ENCODE peak calls at places on chromosomes 6 and 20, in six cellular contexts. One of them, this sample, is unnamed.

GRCh38 chr6:43029120-43029519 is 7.7 kb downstream of the RRP36 start:
- DNase-seq in bronchial epithelial cell: no peak
- DNase-seq in activated CD8-positive, alpha-beta memory T cell treated with anti-CD3 and anti-CD28 coated beads for 48 hours: no peak
- DNase-seq in HFF-Myc: no peak
- DNase-seq in COR-L47: no peak
- DNase-seq in cardiac fibroblast: no peak
- DNase-seq in this sample: no peak

GRCh38 chr20:64062276-64062595 is 762 bp upstream of the TCEA2 start:
- DNase-seq in bronchial epithelial cell: no peak
- DNase-seq in activated CD8-positive, alpha-beta memory T cell treated with anti-CD3 and anti-CD28 coated beads for 48 hours: no peak
- DNase-seq in HFF-Myc: no peak
- DNase-seq in COR-L47: no peak
- DNase-seq in cardiac fibroblast: no peak
- DNase-seq in this sample: no peak

GRCh38 chr20:23152308-23152892 is 66.3 kb upstream of the CD93 start:
- DNase-seq in bronchial epithelial cell: no peak
- DNase-seq in activated CD8-positive, alpha-beta memory T cell treated with anti-CD3 and anti-CD28 coated beads for 48 hours: no peak
- DNase-seq in HFF-Myc: no peak
- DNase-seq in COR-L47: no peak
- DNase-seq in cardiac fibroblast: peak; percentile 86
- DNase-seq in this sample: no peak

GRCh38 chr6:56021943-56022342 is 146.6 kb upstream of the BMP5 start:
- DNase-seq in bronchial epithelial cell: no peak
- DNase-seq in activated CD8-positive, alpha-beta memory T cell treated with anti-CD3 and anti-CD28 coated beads for 48 hours: no peak
- DNase-seq in HFF-Myc: no peak
- DNase-seq in COR-L47: no peak
- DNase-seq in cardiac fibroblast: no peak
- DNase-seq in this sample: no peak

GRCh38 chr20:58709703-58710039 is 17.1 kb downstream of the NPEPL1 start:
- DNase-seq in bronchial epithelial cell: no peak
- DNase-seq in activated CD8-positive, alpha-beta memory T cell treated with anti-CD3 and anti-CD28 coated beads for 48 hours: no peak
- DNase-seq in HFF-Myc: no peak
- DNase-seq in COR-L47: no peak
- DNase-seq in cardiac fibroblast: no peak
- DNase-seq in this sample: no peak

GRCh38 chr6:104597541-104598050 is 262.1 kb downstream of the HACE1 start:
- DNase-seq in bronchial epithelial cell: no peak
- DNase-seq in activated CD8-positive, alpha-beta memory T cell treated with anti-CD3 and anti-CD28 coated beads for 48 hours: no peak
- DNase-seq in HFF-Myc: peak; percentile 70
- DNase-seq in COR-L47: no peak
- DNase-seq in cardiac fibroblast: peak; percentile 48
- DNase-seq in this sample: no peak

GRCh38 chr6:12602342-12602741 is 114.2 kb upstream of the PHACTR1 start:
- DNase-seq in bronchial epithelial cell: no peak
- DNase-seq in activated CD8-positive, alpha-beta memory T cell treated with anti-CD3 and anti-CD28 coated beads for 48 hours: no peak
- DNase-seq in HFF-Myc: no peak
- DNase-seq in COR-L47: no peak
- DNase-seq in cardiac fibroblast: peak; percentile 52
- DNase-seq in this sample: no peak

GRCh38 chr6:134379086-134379485 is 61.2 kb upstream of the SGK1 start:
- DNase-seq in bronchial epithelial cell: peak; percentile 96
- DNase-seq in activated CD8-positive, alpha-beta memory T cell treated with anti-CD3 and anti-CD28 coated beads for 48 hours: peak; percentile 10
- DNase-seq in HFF-Myc: no peak
- DNase-seq in COR-L47: no peak
- DNase-seq in cardiac fibroblast: no peak
- DNase-seq in this sample: peak; percentile 15

GRCh38 chr6:16333580-16333979 is 95.2 kb downstream of the GMPR start:
- DNase-seq in bronchial epithelial cell: peak; percentile 93
- DNase-seq in activated CD8-positive, alpha-beta memory T cell treated with anti-CD3 and anti-CD28 coated beads for 48 hours: no peak
- DNase-seq in HFF-Myc: no peak
- DNase-seq in COR-L47: no peak
- DNase-seq in cardiac fibroblast: peak; percentile 56
- DNase-seq in this sample: no peak

GRCh38 chr20:63345328-63346100 is 15.6 kb downstream of the CHRNA4 start:
- DNase-seq in bronchial epithelial cell: no peak
- DNase-seq in activated CD8-positive, alpha-beta memory T cell treated with anti-CD3 and anti-CD28 coated beads for 48 hours: no peak
- DNase-seq in HFF-Myc: no peak
- DNase-seq in COR-L47: peak; percentile 67
- DNase-seq in cardiac fibroblast: peak; percentile 31
- DNase-seq in this sample: no peak

GRCh38 chr20:54067606-54068174 is 2.7 kb downstream of the BCAS1 start:
- DNase-seq in bronchial epithelial cell: peak; percentile 97
- DNase-seq in activated CD8-positive, alpha-beta memory T cell treated with anti-CD3 and anti-CD28 coated beads for 48 hours: no peak
- DNase-seq in HFF-Myc: no peak
- DNase-seq in COR-L47: no peak
- DNase-seq in cardiac fibroblast: peak; percentile 29
- DNase-seq in this sample: no peak

GRCh38 chr6:148761532-148761951 is 14.7 kb downstream of the UST start:
- DNase-seq in bronchial epithelial cell: no peak
- DNase-seq in activated CD8-positive, alpha-beta memory T cell treated with anti-CD3 and anti-CD28 coated beads for 48 hours: peak; percentile 10
- DNase-seq in HFF-Myc: no peak
- DNase-seq in COR-L47: no peak
- DNase-seq in cardiac fibroblast: peak; percentile 30
- DNase-seq in this sample: no peak

GRCh38 chr20:58150772-58151171 is 77.7 kb downstream of the ANKRD60 start:
- DNase-seq in bronchial epithelial cell: no peak
- DNase-seq in activated CD8-positive, alpha-beta memory T cell treated with anti-CD3 and anti-CD28 coated beads for 48 hours: no peak
- DNase-seq in HFF-Myc: no peak
- DNase-seq in COR-L47: peak; percentile 77
- DNase-seq in cardiac fibroblast: no peak
- DNase-seq in this sample: no peak

GRCh38 chr6:169909113-169909512 is 157.7 kb downstream of the ERMARD start:
- DNase-seq in bronchial epithelial cell: no peak
- DNase-seq in activated CD8-positive, alpha-beta memory T cell treated with anti-CD3 and anti-CD28 coated beads for 48 hours: no peak
- DNase-seq in HFF-Myc: no peak
- DNase-seq in COR-L47: no peak
- DNase-seq in cardiac fibroblast: no peak
- DNase-seq in this sample: no peak

GRCh38 chr20:63258826-63259225 is 4.6 kb upstream of the NKAIN4 start:
- DNase-seq in bronchial epithelial cell: no peak
- DNase-seq in activated CD8-positive, alpha-beta memory T cell treated with anti-CD3 and anti-CD28 coated beads for 48 hours: no peak
- DNase-seq in HFF-Myc: no peak
- DNase-seq in COR-L47: no peak
- DNase-seq in cardiac fibroblast: peak; percentile 39
- DNase-seq in this sample: no peak

GRCh38 chr6:44977406-44977740 is 350.8 kb upstream of the RUNX2 start:
- DNase-seq in bronchial epithelial cell: no peak
- DNase-seq in activated CD8-positive, alpha-beta memory T cell treated with anti-CD3 and anti-CD28 coated beads for 48 hours: no peak
- DNase-seq in HFF-Myc: no peak
- DNase-seq in COR-L47: no peak
- DNase-seq in cardiac fibroblast: no peak
- DNase-seq in this sample: no peak

GRCh38 chr20:47535088-47535487 is 33.4 kb downstream of the NCOA3 start:
- DNase-seq in bronchial epithelial cell: no peak
- DNase-seq in activated CD8-positive, alpha-beta memory T cell treated with anti-CD3 and anti-CD28 coated beads for 48 hours: no peak
- DNase-seq in HFF-Myc: no peak
- DNase-seq in COR-L47: no peak
- DNase-seq in cardiac fibroblast: no peak
- DNase-seq in this sample: no peak

GRCh38 chr6:441126-441920 is 49.8 kb downstream of the IRF4 start:
- DNase-seq in bronchial epithelial cell: no peak
- DNase-seq in activated CD8-positive, alpha-beta memory T cell treated with anti-CD3 and anti-CD28 coated beads for 48 hours: no peak
- DNase-seq in HFF-Myc: no peak
- DNase-seq in COR-L47: no peak
- DNase-seq in cardiac fibroblast: no peak
- DNase-seq in this sample: no peak

GRCh38 chr6:163349001-163349680 is 65.4 kb upstream of the QKI start:
- DNase-seq in bronchial epithelial cell: no peak
- DNase-seq in activated CD8-positive, alpha-beta memory T cell treated with anti-CD3 and anti-CD28 coated beads for 48 hours: no peak
- DNase-seq in HFF-Myc: no peak
- DNase-seq in COR-L47: no peak
- DNase-seq in cardiac fibroblast: no peak
- DNase-seq in this sample: no peak

GRCh38 chr6:134093007-134093573 is 40.7 kb upstream of the SLC2A12 start:
- DNase-seq in bronchial epithelial cell: no peak
- DNase-seq in activated CD8-positive, alpha-beta memory T cell treated with anti-CD3 and anti-CD28 coated beads for 48 hours: no peak
- DNase-seq in HFF-Myc: no peak
- DNase-seq in COR-L47: no peak
- DNase-seq in cardiac fibroblast: no peak
- DNase-seq in this sample: no peak

GRCh38 chr20:53330744-53331143 is 262.9 kb downstream of the ZNF217 start:
- DNase-seq in bronchial epithelial cell: no peak
- DNase-seq in activated CD8-positive, alpha-beta memory T cell treated with anti-CD3 and anti-CD28 coated beads for 48 hours: no peak
- DNase-seq in HFF-Myc: no peak
- DNase-seq in COR-L47: no peak
- DNase-seq in cardiac fibroblast: peak; percentile 2
- DNase-seq in this sample: no peak

GRCh38 chr6:41457303-41457670 is 88.9 kb upstream of the FOXP4 start:
- DNase-seq in bronchial epithelial cell: no peak
- DNase-seq in activated CD8-positive, alpha-beta memory T cell treated with anti-CD3 and anti-CD28 coated beads for 48 hours: no peak
- DNase-seq in HFF-Myc: no peak
- DNase-seq in COR-L47: no peak
- DNase-seq in cardiac fibroblast: no peak
- DNase-seq in this sample: no peak